ENCODE peak calls at places on chromosome 20, in four cellular contexts. Q is uterus; D is HCT116; I is CD8-positive, alpha-beta T cell. B is an unnamed sample.

GRCh38 chr20:48638546-48638945 is 189.3 kb downstream of the PREX1 start:
- DNase-seq in Q (no peak), D (peak; percentile 16), I (no peak), B (no peak)

GRCh38 chr20:47809561-47809960 is 24.3 kb upstream of the SULF2 start:
- DNase-seq in Q (no peak), D (no peak), I (no peak), B (no peak)

GRCh38 chr20:58695084-58695722 is 2.6 kb downstream of the NPEPL1 start:
- DNase-seq in Q (no peak), D (no peak), I (no peak), B (no peak)

GRCh38 chr20:47297746-47298145 is 58.8 kb downstream of the ZMYND8 start:
- DNase-seq in Q (no peak), D (no peak), I (no peak), B (no peak)

GRCh38 chr20:48734104-48734749 is 93.6 kb downstream of the PREX1 start:
- DNase-seq in Q (no peak), D (no peak), I (no peak), B (no peak)

GRCh38 chr20:23200413-23200812 is 114.3 kb upstream of the CD93 start:
- DNase-seq in Q (no peak), D (no peak), I (no peak), B (no peak)

GRCh38 chr20:57794600-57795346 is 85.0 kb upstream of the PMEPA1 start:
- DNase-seq in Q (no peak), D (no peak), I (no peak), B (no peak)

GRCh38 chr20:60242836-60243520 is 284.8 kb downstream of the CDH26 start:
- DNase-seq in Q (no peak), D (no peak), I (no peak), B (no peak)

GRCh38 chr20:13462091-13462490 is 176.6 kb downstream of the TASP1 start:
- DNase-seq in Q (no peak), D (no peak), I (no peak), B (no peak)

GRCh38 chr20:43942661-43943285 is 28.1 kb downstream of the TOX2 start:
- DNase-seq in Q (no peak), D (peak; percentile 21), I (no peak), B (no peak)

GRCh38 chr20:25258463-25258805 is 10.5 kb downstream of the PYGB start:
- DNase-seq in Q (no peak), D (no peak), I (no peak), B (peak; percentile 49)

GRCh38 chr20:10633708-10634107 is 40.1 kb downstream of the JAG1 start:
- DNase-seq in Q (no peak), D (no peak), I (no peak), B (no peak)

GRCh38 chr20:58194176-58194796 is 34.2 kb downstream of the ANKRD60 start:
- DNase-seq in Q (no peak), D (no peak), I (no peak), B (no peak)

GRCh38 chr20:37318046-37318445 is 27.9 kb upstream of the SRC start:
- DNase-seq in Q (no peak), D (no peak), I (no peak), B (peak; percentile 7)

GRCh38 chr20:18400460-18400859 is 66.4 kb downstream of the DZANK1 start:
- DNase-seq in Q (no peak), D (no peak), I (no peak), B (no peak)

GRCh38 chr20:25077610-25078169 is 4.3 kb downstream of the VSX1 start:
- DNase-seq in Q (no peak), D (no peak), I (no peak), B (peak; percentile 65)

GRCh38 chr20:64144144-64144912 is 19.9 kb upstream of the MYT1 start:
- DNase-seq in Q (no peak), D (no peak), I (no peak), B (no peak)

GRCh38 chr20:34834459-34834893 is 9.0 kb upstream of the NCOA6 start:
- DNase-seq in Q (no peak), D (peak; percentile 21), I (no peak), B (no peak)

GRCh38 chr20:45969712-45970634 is 2.0 kb downstream of the ZNF335 start:
- DNase-seq in Q (peak; percentile 30), D (peak; percentile 66), I (no peak), B (peak; percentile 9)

GRCh38 chr20:37223053-37223452 is 38.6 kb downstream of the GHRH start:
- DNase-seq in Q (no peak), D (no peak), I (no peak), B (no peak)

GRCh38 chr20:36086767-36087166 is 67.8 kb upstream of the EPB41L1 start:
- DNase-seq in Q (no peak), D (peak; percentile 74), I (no peak), B (no peak)

GRCh38 chr20:45339084-45339483 is 9.1 kb downstream of the SDC4 start:
- DNase-seq in Q (no peak), D (no peak), I (no peak), B (no peak)

GRCh38 chr20:11387189-11387754 is 530.4 kb upstream of the BTBD3 start:
- DNase-seq in Q (peak; percentile 30), D (peak; percentile 3), I (no peak), B (no peak)

GRCh38 chr20:1375515-1375914 is 17.3 kb downstream of the FKBP1A start:
- DNase-seq in Q (no peak), D (no peak), I (no peak), B (no peak)

GRCh38 chr20:50392138-50392866 is 117.9 kb upstream of the PTPN1 start:
- DNase-seq in Q (no peak), D (no peak), I (no peak), B (no peak)
- H3K4me1 ChIP-seq in Q (no peaks in the 10 kb centered on the region), D (no peaks in the 10 kb centered on the region), I (peaks cover 7% of the 10 kb centered on the region), B (peaks cover 10% of the 10 kb centered on the region)

GRCh38 chr20:38581830-38582358 is 897 bp downstream of the ADIG start:
- DNase-seq in Q (no peak), D (no peak), I (no peak), B (no peak)

GRCh38 chr20:38583306-38583705 is 2.3 kb downstream of the ADIG start:
- DNase-seq in Q (no peak), D (no peak), I (no peak), B (no peak)

GRCh38 chr20:38579219-38579618 is 1.8 kb upstream of the ADIG start:
- DNase-seq in Q (no peak), D (no peak), I (no peak), B (no peak)

GRCh38 chr20:38579921-38580320 is 1.1 kb upstream of the ADIG start:
- DNase-seq in Q (no peak), D (no peak), I (no peak), B (no peak)

GRCh38 chr20:38581013-38581412 is at the start of gene ADIG:
- DNase-seq in Q (no peak), D (no peak), I (no peak), B (peak; percentile 69)
- H3K27ac ChIP-seq in Q (no peak within 1 kb of the TSS), D (no peak within 1 kb of the TSS), I (no peak within 1 kb of the TSS), B (no peak within 1 kb of the TSS)

GRCh38 chr20:38870733-38871559 is 55.3 kb upstream of the FAM83D start:
- DNase-seq in Q (no peak), D (peak; percentile 52), I (no peak), B (no peak)
- H3K4me1 ChIP-seq in Q (no peaks in the 10 kb centered on the region), D (peaks cover 16% of the 10 kb centered on the region), I (peaks cover 51% of the 10 kb centered on the region), B (peaks cover 8% of the 10 kb centered on the region)

GRCh38 chr20:8309638-8310037 is 177.6 kb downstream of the PLCB1 start:
- DNase-seq in Q (no peak), D (no peak), I (no peak), B (no peak)
- H3K27ac ChIP-seq in Q (no peak overlapping the region), D (no peak overlapping the region), I (no peak overlapping the region), B (no peak overlapping the region)

B was measured in right cardiac atrium.